ENCODE peak calls at places on chromosomes 5 and 9, in four cellular contexts. E, Y, O and I are unnamed samples.

GRCh38 chr5:158054388-158055092 is 195.6 kb upstream of the CLINT1 start:
- DNase-seq in E (no peak), Y (no peak), O (no peak), I (no peak)

GRCh38 chr9:132465131-132465635 is 55.2 kb downstream of the CFAP77 start:
- DNase-seq in E (no peak), Y (no peak), O (no peak), I (no peak)

GRCh38 chr5:173484569-173484968 is 131.9 kb downstream of the BOD1 start:
- DNase-seq in E (no peak), Y (no peak), O (no peak), I (no peak)

GRCh38 chr5:68739752-68740151 is 354.1 kb upstream of the SLC30A5 start:
- DNase-seq in E (no peak), Y (no peak), O (no peak), I (no peak)

GRCh38 chr5:158899792-158900191 is 199.9 kb downstream of the EBF1 start:
- DNase-seq in E (no peak), Y (no peak), O (no peak), I (no peak)

GRCh38 chr5:39137391-39138181 is 63.4 kb upstream of the RICTOR start:
- DNase-seq in E (no peak), Y (no peak), O (no peak), I (no peak)

GRCh38 chr5:131256507-131256823 is 7.4 kb upstream of the CDC42SE2 start:
- DNase-seq in E (no peak), Y (no peak), O (no peak), I (no peak)

GRCh38 chr9:125631391-125632085 is 75.5 kb downstream of the MAPKAP1 start:
- DNase-seq in E (no peak), Y (no peak), O (peak; percentile 70), I (no peak)

GRCh38 chr5:175025046-175025445 is 300.7 kb downstream of the MSX2 start:
- DNase-seq in E (no peak), Y (no peak), O (no peak), I (no peak)

GRCh38 chr5:141603912-141604311 is 14.9 kb downstream of the DIAPH1 start:
- DNase-seq in E (no peak), Y (no peak), O (no peak), I (no peak)

GRCh38 chr5:154970759-154971158 is 29.9 kb downstream of the MRPL22 start:
- DNase-seq in E (no peak), Y (no peak), O (no peak), I (no peak)

GRCh38 chr9:6576930-6577329 is 68.6 kb downstream of the GLDC start:
- DNase-seq in E (no peak), Y (no peak), O (no peak), I (peak; percentile 26)

GRCh38 chr5:170049713-170050112 is 56.0 kb upstream of the FOXI1 start:
- DNase-seq in E (no peak), Y (no peak), O (no peak), I (no peak)

GRCh38 chr9:105712773-105713172 is 18.4 kb downstream of the TMEM38B start:
- DNase-seq in E (no peak), Y (no peak), O (no peak), I (no peak)

GRCh38 chr5:91430949-91431348 is 47.8 kb upstream of the ARRDC3 start:
- DNase-seq in E (no peak), Y (no peak), O (no peak), I (no peak)

GRCh38 chr5:174309131-174309845 is 263.8 kb downstream of the NSG2 start:
- DNase-seq in E (no peak), Y (no peak), O (no peak), I (no peak)

GRCh38 chr5:75523275-75523674 is 11.6 kb downstream of the POLK start:
- DNase-seq in E (no peak), Y (no peak), O (no peak), I (no peak)

GRCh38 chr9:109771796-109772525 is 8.0 kb upstream of the PALM2AKAP2 start:
- DNase-seq in E (no peak), Y (no peak), O (no peak), I (no peak)

GRCh38 chr5:136016945-136017530 is 11.8 kb upstream of the TGFBI start:
- DNase-seq in E (no peak), Y (no peak), O (no peak), I (peak; percentile 20)

GRCh38 chr5:126355940-126356339 is 67.3 kb upstream of the GRAMD2B start:
- DNase-seq in E (no peak), Y (no peak), O (no peak), I (no peak)

GRCh38 chr5:67197536-67197935 is 937 bp upstream of the CD180 start:
- DNase-seq in E (no peak), Y (no peak), O (no peak), I (no peak)

GRCh38 chr9:68597362-68597997 is 56.8 kb upstream of the TMEM252 start:
- DNase-seq in E (no peak), Y (no peak), O (no peak), I (no peak)

GRCh38 chr5:61767231-61768080 is 435.4 kb downstream of the ZSWIM6 start:
- DNase-seq in E (no peak), Y (no peak), O (no peak), I (no peak)

GRCh38 chr9:77648458-77649108 is 461 bp upstream of the GNA14 start:
- DNase-seq in E (no peak), Y (no peak), O (peak; percentile 73), I (no peak)

GRCh38 chr9:18632624-18633407 is 158.9 kb downstream of the ADAMTSL1 start:
- DNase-seq in E (no peak), Y (no peak), O (no peak), I (no peak)

GRCh38 chr5:1217596-1218206 is 7.5 kb upstream of the SLC6A18 start:
- DNase-seq in E (no peak), Y (no peak), O (no peak), I (no peak)

GRCh38 chr5:139294372-139295165 is 1.0 kb downstream of the MATR3 start:
- DNase-seq in E (peak; percentile 57), Y (peak; percentile 49), O (peak; percentile 29), I (peak; percentile 61)

GRCh38 chr5:39547548-39548154 is 122.9 kb upstream of the DAB2 start:
- DNase-seq in E (no peak), Y (no peak), O (peak; percentile 24), I (no peak)

GRCh38 chr9:137381501-137382443 is 41.2 kb downstream of the EXD3 start:
- DNase-seq in E (no peak), Y (no peak), O (no peak), I (no peak)

GRCh38 chr9:18717751-18718150 is 243.8 kb downstream of the ADAMTSL1 start:
- DNase-seq in E (no peak), Y (no peak), O (no peak), I (no peak)